ENCODE peak calls at places on chromosomes 1 and 21, in ten cellular contexts. X, F, Y, G, N, Z, Q, C, U and L are unnamed samples. For H3K36me3, the result is how much of the 10 kb centered on the place peaks cover.

GRCh38 chr21:21309510-21309909 is 311.3 kb downstream of the NCAM2 start:
- DNase-seq in X (no peak), F (no peak), Y (no peak), G (no peak), N (no peak), Z (no peak), Q (no peak), C (no peak), U (no peak), L (no peak)

GRCh38 chr1:156860113-156860638 is 489 bp upstream of the NTRK1 start:
- DNase-seq in X (no peak), F (peak), Y (peak), G (peak), N (peak), Z (no peak), Q (peak), C (peak), U (no peak), L (no peak)

GRCh38 chr1:178011101-178011828 is 41.4 kb upstream of the SEC16B start:
- DNase-seq in X (no peak), F (no peak), Y (no peak), G (peak), N (peak), Z (no peak), Q (no peak), C (peak), U (no peak), L (peak)

GRCh38 chr1:167722152-167722869 is 529 bp downstream of the MPZL1 start:
- DNase-seq in X (peak), F (peak), Y (peak), G (peak), N (peak), Z (no peak), Q (no peak), C (peak), U (no peak), L (peak)

GRCh38 chr1:112956503-112957132 is 622 bp upstream of the SLC16A1 start:
- DNase-seq in X (no peak), F (peak), Y (peak), G (peak), N (no peak), Z (no peak), Q (no peak), C (no peak), U (peak), L (no peak)

GRCh38 chr21:45134677-45135076 is 60.3 kb downstream of the ADARB1 start:
- DNase-seq in X (no peak), F (no peak), Y (no peak), G (no peak), N (no peak), Z (no peak), Q (no peak), C (no peak), U (no peak), L (no peak)

GRCh38 chr1:58768971-58769808 is 14.7 kb downstream of the JUN start:
- DNase-seq in X (peak), F (peak), Y (peak), G (peak), N (peak), Z (no peak), Q (peak), C (peak), U (peak), L (peak)

GRCh38 chr1:48654606-48655210 is 122.0 kb downstream of the BEND5 start:
- DNase-seq in X (no peak), F (no peak), Y (no peak), G (no peak), N (no peak), Z (no peak), Q (no peak), C (no peak), U (no peak), L (no peak)

GRCh38 chr1:55803429-55803828 is 588.3 kb upstream of the USP24 start:
- DNase-seq in X (no peak), F (no peak), Y (no peak), G (no peak), N (no peak), Z (no peak), Q (no peak), C (no peak), U (no peak), L (no peak)

GRCh38 chr1:79128726-79129125 is 122.2 kb upstream of the ADGRL4 start:
- DNase-seq in X (no peak), F (no peak), Y (no peak), G (no peak), N (peak), Z (no peak), Q (no peak), C (peak), U (no peak), L (peak)

GRCh38 chr1:28136636-28137613 is 39.6 kb downstream of the PTAFR start:
- DNase-seq in X (no peak), F (no peak), Y (no peak), G (no peak), N (peak), Z (no peak), Q (no peak), C (peak), U (no peak), L (peak)

GRCh38 chr21:18499761-18500376 is 96.3 kb upstream of the TMPRSS15 start:
- DNase-seq in X (no peak), F (peak), Y (peak), G (peak), N (peak), Z (no peak), Q (peak), C (peak), U (no peak), L (peak)

GRCh38 chr1:117189109-117189437 is 21.7 kb downstream of the VTCN1 start:
- DNase-seq in X (no peak), F (no peak), Y (no peak), G (no peak), N (no peak), Z (no peak), Q (no peak), C (no peak), U (no peak), L (no peak)

GRCh38 chr1:183245366-183245765 is 59.3 kb downstream of the LAMC2 start:
- DNase-seq in X (no peak), F (no peak), Y (no peak), G (no peak), N (no peak), Z (no peak), Q (no peak), C (no peak), U (peak), L (no peak)

GRCh38 chr1:206738370-206739366 is 31.9 kb upstream of the IL19 start:
- DNase-seq in X (no peak), F (peak), Y (no peak), G (peak), N (peak), Z (no peak), Q (no peak), C (peak), U (no peak), L (peak)

GRCh38 chr1:46547481-46548383 is 3.7 kb downstream of the KNCN start:
- DNase-seq in X (no peak), F (no peak), Y (peak), G (peak), N (peak), Z (no peak), Q (no peak), C (peak), U (no peak), L (peak)

GRCh38 chr1:109050228-109050995 is 8.5 kb upstream of the WDR47 start:
- DNase-seq in X (no peak), F (no peak), Y (no peak), G (no peak), N (no peak), Z (no peak), Q (no peak), C (no peak), U (peak), L (peak)

GRCh38 chr1:209585197-209585596 is 1.7 kb downstream of the CAMK1G start:
- DNase-seq in X (no peak), F (no peak), Y (no peak), G (no peak), N (no peak), Z (no peak), Q (no peak), C (no peak), U (no peak), L (no peak)

GRCh38 chr1:98732985-98733781 is 71.7 kb downstream of the SNX7 start:
- DNase-seq in X (no peak), F (no peak), Y (no peak), G (no peak), N (peak), Z (no peak), Q (no peak), C (peak), U (no peak), L (no peak)

GRCh38 chr1:153699116-153699515 is 20.6 kb downstream of the NPR1 start:
- DNase-seq in X (no peak), F (no peak), Y (no peak), G (no peak), N (peak), Z (no peak), Q (no peak), C (peak), U (no peak), L (peak)

GRCh38 chr1:153696741-153697140 is 18.3 kb downstream of the NPR1 start:
- DNase-seq in X (no peak), F (no peak), Y (no peak), G (no peak), N (no peak), Z (no peak), Q (no peak), C (no peak), U (no peak), L (no peak)

GRCh38 chr1:153697191-153697872 is 18.8 kb downstream of the NPR1 start:
- DNase-seq in X (peak), F (peak), Y (no peak), G (peak), N (peak), Z (peak), Q (peak), C (no peak), U (peak), L (peak)

GRCh38 chr1:153698648-153699004 is 20.1 kb downstream of the NPR1 start:
- DNase-seq in X (no peak), F (no peak), Y (no peak), G (no peak), N (no peak), Z (no peak), Q (no peak), C (no peak), U (no peak), L (no peak)

GRCh38 chr1:153697873-153698647 is 19.6 kb downstream of the NPR1 start:
- DNase-seq in X (peak), F (peak), Y (peak), G (peak), N (peak), Z (no peak), Q (peak), C (no peak), U (peak), L (no peak)
- H3K4me3 ChIP-seq in X (no peak), F (no peak), Y (no peak), G (peak), N (no peak), Z (peak), Q (peak), C (no peak), U (no peak), L (no peak)

GRCh38 chr1:65434255-65434654 is 13.8 kb downstream of the LEPR start:
- DNase-seq in X (no peak), F (no peak), Y (no peak), G (no peak), N (no peak), Z (no peak), Q (no peak), C (no peak), U (no peak), L (no peak)
- TF ChIP-seq CTCF in X (peak), F (no peak), Y (no peak), G (no peak), N (peak), Z (no peak), Q (peak), C (no peak), U (no peak), L (no peak)

GRCh38 chr1:90023691-90024090 is 28.8 kb downstream of the ZNF326 start:
- DNase-seq in X (no peak), F (no peak), Y (no peak), G (no peak), N (no peak), Z (no peak), Q (no peak), C (no peak), U (no peak), L (no peak)

GRCh38 chr1:90027281-90027680 is 32.4 kb downstream of the ZNF326 start:
- DNase-seq in X (no peak), F (no peak), Y (no peak), G (no peak), N (no peak), Z (no peak), Q (no peak), C (no peak), U (no peak), L (no peak)
- H3K36me3 ChIP-seq in X (half or more), F (under half), Y (under half), G (under half), N (under half), Z (half or more), Q (half or more), C (under half), U (half or more), L (under half)

GRCh38 chr1:181089017-181089776 is 697 bp downstream of the IER5 start:
- DNase-seq in X (peak), F (peak), Y (no peak), G (peak), N (peak), Z (no peak), Q (peak), C (no peak), U (no peak), L (no peak)

GRCh38 chr1:181091322-181092040 is 3.0 kb downstream of the IER5 start:
- DNase-seq in X (no peak), F (no peak), Y (no peak), G (no peak), N (no peak), Z (no peak), Q (no peak), C (no peak), U (no peak), L (no peak)

GRCh38 chr1:181088079-181089016 is at the start of gene IER5:
- DNase-seq in X (peak), F (peak), Y (peak), G (peak), N (peak), Z (peak), Q (peak), C (peak), U (peak), L (peak)

GRCh38 chr1:181090653-181091126 is 2.2 kb downstream of the IER5 start:
- DNase-seq in X (no peak), F (no peak), Y (peak), G (no peak), N (peak), Z (no peak), Q (no peak), C (no peak), U (no peak), L (peak)

GRCh38 chr1:181089777-181090505 is 1.4 kb downstream of the IER5 start:
- DNase-seq in X (peak), F (peak), Y (peak), G (peak), N (peak), Z (no peak), Q (peak), C (peak), U (peak), L (peak)
- H3K4me3 ChIP-seq in X (peak), F (peak), Y (peak), G (peak), N (peak), Z (peak), Q (peak), C (peak), U (peak), L (peak)

DNA sequence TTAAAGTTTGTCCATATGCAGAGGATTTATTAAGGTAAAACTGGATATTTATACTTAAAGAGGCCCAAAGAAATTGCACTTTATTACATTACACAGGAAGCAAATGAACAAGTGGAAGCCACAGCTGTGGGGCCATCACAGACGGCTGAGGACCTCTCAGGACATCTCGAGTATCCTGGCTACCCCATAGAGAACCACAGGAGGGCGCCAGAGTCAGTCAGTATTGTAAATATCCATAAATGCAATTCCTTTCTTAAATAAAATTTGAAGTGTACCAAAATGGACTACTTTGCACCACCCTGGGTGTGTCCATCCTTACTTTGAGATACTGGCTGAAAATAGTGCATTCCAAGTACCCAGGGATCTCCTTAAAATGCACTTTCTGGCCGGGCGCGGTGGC is 257.2 kb downstream of the MRPL39 start:
- DNase-seq in X (no peak), F (peak), Y (no peak), G (peak), N (peak), Z (no peak), Q (no peak), C (peak), U (no peak), L (no peak)
- TF ChIP-seq CTCF in X (peak), F (peak), Y (no peak), G (peak), N (peak), Z (peak), Q (no peak), C (peak), U (no peak), L (peak)

DNA sequence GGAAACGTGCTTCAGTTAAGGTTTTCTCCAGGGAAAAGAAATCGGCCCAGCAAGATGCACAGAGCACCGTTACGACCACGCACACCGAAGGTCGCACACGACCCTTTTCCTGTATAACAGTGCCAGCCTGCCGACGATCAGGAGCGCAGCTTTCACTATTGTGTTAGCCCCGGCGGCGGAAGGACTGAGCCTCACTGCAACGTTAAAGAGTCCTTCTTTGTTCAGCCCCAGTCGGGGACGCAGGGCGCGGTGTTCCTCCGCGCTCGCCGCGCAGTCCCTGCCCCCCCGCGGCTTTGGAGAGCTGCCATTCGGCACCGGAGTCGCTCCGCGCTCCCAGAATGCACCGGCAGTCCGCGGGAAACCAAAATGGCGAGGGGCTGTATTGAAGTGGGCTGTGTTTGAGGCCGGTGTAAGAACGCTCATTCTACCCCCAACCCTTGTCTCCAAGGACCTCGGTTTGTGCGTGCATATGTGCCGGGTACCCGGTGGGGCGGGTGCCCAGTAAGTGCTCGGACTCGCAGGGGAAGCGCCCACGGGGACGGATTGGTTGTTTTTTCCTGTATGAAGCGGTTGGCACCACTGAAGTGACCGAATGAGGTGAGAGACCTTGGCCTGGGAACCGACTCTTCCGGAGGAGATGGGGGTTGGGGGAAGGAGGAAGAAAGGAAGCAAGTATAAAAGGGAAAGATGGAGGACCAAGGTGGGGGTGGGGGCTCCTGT is at the start of gene MTF2:
- DNase-seq in X (peak), F (peak), Y (peak), G (peak), N (peak), Z (peak), Q (peak), C (peak), U (peak), L (peak)
- H3K36me3 ChIP-seq in X (under half), F (under half), Y (under half), G (under half), N (under half), Z (under half), Q (under half), C (under half), U (under half), L (under half)

DNA sequence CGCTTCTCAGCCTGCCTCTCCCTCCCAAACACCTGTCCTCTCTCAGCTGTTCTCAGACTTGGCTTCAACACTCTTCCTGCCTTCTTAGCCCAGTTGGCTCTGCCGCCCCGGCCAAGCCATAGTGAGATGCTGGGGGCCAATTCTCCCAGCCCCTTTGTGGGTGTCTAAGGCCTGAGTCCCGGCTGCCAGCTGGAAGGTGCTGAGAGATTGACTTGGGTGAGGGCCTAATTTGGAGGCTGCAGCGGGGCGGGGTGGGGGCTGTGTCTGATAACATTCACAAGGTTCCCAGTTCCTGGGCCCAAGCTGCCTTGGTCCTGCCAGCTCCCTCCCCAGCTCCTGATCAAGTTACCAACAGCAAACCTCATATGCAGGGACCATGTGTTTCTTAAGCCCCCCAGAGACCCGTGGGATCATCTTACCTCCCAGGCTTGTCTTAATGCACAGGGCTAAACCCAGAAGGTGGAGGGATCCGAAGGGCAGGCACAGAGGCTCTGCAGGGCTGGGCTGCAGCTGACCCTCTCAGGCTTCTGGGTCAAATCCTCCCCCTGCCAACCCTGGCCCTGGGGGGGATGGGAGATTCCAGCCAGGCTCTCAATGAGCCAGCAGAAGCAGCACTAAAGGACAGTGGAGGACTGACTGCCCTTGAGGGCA is 9.8 kb downstream of the INKA2 start:
- DNase-seq in X (no peak), F (no peak), Y (no peak), G (no peak), N (no peak), Z (no peak), Q (peak), C (no peak), U (peak), L (no peak)
- H3K4me3 ChIP-seq in X (no peak), F (no peak), Y (no peak), G (no peak), N (no peak), Z (no peak), Q (peak), C (no peak), U (no peak), L (no peak)

GRCh38 chr1:33094971-33095604 is 14.1 kb downstream of the AZIN2 start:
- DNase-seq in X (no peak), F (peak), Y (peak), G (peak), N (peak), Z (peak), Q (no peak), C (peak), U (peak), L (peak)
- TF ChIP-seq CTCF in X (peak), F (peak), Y (peak), G (peak), N (peak), Z (peak), Q (peak), C (peak), U (peak), L (peak)

GRCh38 chr1:24806588-24806987 is 61.3 kb downstream of the CLIC4 start:
- DNase-seq in X (no peak), F (no peak), Y (no peak), G (no peak), N (no peak), Z (no peak), Q (no peak), C (no peak), U (no peak), L (no peak)
- H3K36me3 ChIP-seq in X (under half), F (under half), Y (under half), G (under half), N (under half), Z (under half), Q (under half), C (under half), U (under half), L (under half)